ENCODE peak calls at places on chromosomes 4 and X, in six cellular contexts. X is suprapubic skin, K is transverse colon, Y is H1, E is K562, C is upper lobe of left lung. J is an unnamed sample. For H3K27me3 and H3K9me3, the result is how much of the 10 kb centered on the place peaks cover.

GRCh38 chr4:124694306-124694705 is 18.2 kb downstream of the ANKRD50 start:
- DNase-seq in Y (no peak), E (no peak), K (no peak), X (no peak), C (no peak), J (no peak)

GRCh38 chr4:6620891-6621555 is 19.5 kb upstream of the MRFAP1 start:
- DNase-seq in X (no peak), C (no peak), Y (no peak), E (peak), K (no peak), J (no peak)

GRCh38 chr4:70895846-70896435 is 6.2 kb upstream of the MOB1B start:
- DNase-seq in K (no peak), C (no peak), X (no peak), E (no peak), Y (no peak), J (no peak)

GRCh38 chr4:64784125-64784524 is 374.9 kb upstream of the TECRL start:
- DNase-seq in C (no peak), X (no peak), K (no peak), E (no peak), Y (no peak), J (no peak)

GRCh38 chrX:41137589-41137988 is 52.3 kb downstream of the USP9X start:
- DNase-seq in X (no peak), C (no peak), K (no peak), Y (no peak), E (no peak), J (no peak)

GRCh38 chr4:147707892-147708672 is 23.8 kb upstream of the ARHGAP10 start:
- DNase-seq in C (no peak), K (peak), X (no peak), Y (no peak), E (peak), J (no peak)

GRCh38 chrX:143635915-143636314 is at the start of gene SLITRK4:
- DNase-seq in Y (peak), K (no peak), C (no peak), E (no peak), X (no peak), J (no peak)

GRCh38 chr4:121484633-121485032 is 103.8 kb upstream of the QRFPR start:
- DNase-seq in E (peak), Y (no peak), X (no peak), K (no peak), C (no peak), J (no peak)

GRCh38 chr4:173256825-173257224 is 77.3 kb downstream of the HMGB2 start:
- DNase-seq in E (no peak), X (no peak), Y (no peak), K (no peak), C (no peak), J (no peak)

GRCh38 chrX:151397741-151398070 is 700 bp downstream of the VMA21 start:
- DNase-seq in C (no peak), K (no peak), X (no peak), E (peak), Y (no peak), J (no peak)

GRCh38 chrX:104309169-104309568 is 54.4 kb upstream of the ESX1 start:
- DNase-seq in C (no peak), E (no peak), K (no peak), Y (no peak), X (no peak), J (no peak)

GRCh38 chr4:152594981-152595916 is 59.4 kb upstream of the FBXW7 start:
- DNase-seq in X (no peak), K (no peak), E (no peak), Y (no peak), C (no peak), J (no peak)

GRCh38 chr4:71380721-71381120 is 41.9 kb downstream of the SLC4A4 start:
- DNase-seq in E (no peak), X (no peak), Y (no peak), K (no peak), C (no peak), J (no peak)

GRCh38 chr4:123398151-123398802 is 1.7 kb downstream of the SPRY1 start:
- DNase-seq in K (peak), X (peak), Y (no peak), C (peak), E (peak), J (no peak)
- TF ChIP-seq POLR2AphosphoS5 in K (peak), X (no peak), Y (no peak), C (no peak), E (no peak), J (peak)

GRCh38 chrX:72475952-72476668 is 96.5 kb downstream of the HDAC8 start:
- DNase-seq in Y (no peak), C (no peak), K (no peak), X (no peak), E (no peak), J (no peak)
- H3K27me3 ChIP-seq in Y (under half), C (under half), K (under half), X (under half), E (under half), J (under half)

GRCh38 chrX:2342281-2342688 is 158.5 kb downstream of the DHRSX start:
- DNase-seq in X (no peak), E (no peak), C (no peak), Y (no peak), K (no peak), J (no peak)
- H3K9me3 ChIP-seq in X (under half), E (under half), C (under half), Y (under half), K (under half), J (under half)

GRCh38 chr4:141220271-141220654 is 432 bp upstream of the ZNF330 start:
- DNase-seq in E (no peak), Y (no peak), X (no peak), K (no peak), C (no peak), J (no peak)

GRCh38 chr4:141215030-141215429 is 5.7 kb upstream of the ZNF330 start:
- DNase-seq in K (no peak), E (no peak), C (no peak), Y (no peak), X (no peak), J (no peak)

GRCh38 chr4:141215972-141216761 is 4.5 kb upstream of the ZNF330 start:
- DNase-seq in K (no peak), Y (no peak), E (no peak), C (no peak), X (no peak), J (no peak)

GRCh38 chr4:141223418-141223817 is 2.7 kb downstream of the ZNF330 start:
- DNase-seq in X (no peak), E (no peak), K (no peak), Y (no peak), C (no peak), J (no peak)

GRCh38 chr4:141220655-141221605 is at the start of gene ZNF330:
- DNase-seq in Y (peak), X (peak), E (peak), C (peak), K (peak), J (peak)
- TF ChIP-seq POLR2AphosphoS5 in Y (peak), X (peak), E (peak), C (peak), K (peak), J (peak)

GRCh38 chrX:71912156-71912555 is 1.5 kb downstream of the NHSL2 start:
- DNase-seq in C (no peak), E (no peak), X (no peak), K (no peak), Y (no peak), J (no peak)
- H3K27me3 ChIP-seq in C (under half), E (under half), X (under half), K (under half), Y (under half), J (under half)

GRCh38 chrX:1336331-1337143 is at the start of gene IL3RA:
- DNase-seq in X (no peak), E (no peak), K (peak), C (no peak), Y (no peak), J (no peak)

GRCh38 chrX:1341531-1342179 is 5.1 kb downstream of the IL3RA start:
- DNase-seq in Y (no peak), E (no peak), C (no peak), X (no peak), K (no peak), J (no peak)
- H3K9me3 ChIP-seq in Y (under half), E (under half), C (under half), X (under half), K (under half), J (under half)

GRCh38 chrX:12988797-12989196 is 13.9 kb downstream of the TMSB4X start:
- DNase-seq in K (no peak), E (peak), C (no peak), X (no peak), Y (no peak), J (no peak)
- TF ChIP-seq POLR2AphosphoS5 in K (no peak), E (no peak), C (no peak), X (no peak), Y (no peak), J (no peak)